ENCODE peak calls at places on chromosomes 6 and 20, in five cellular contexts. U, I, J, Y and X are unnamed samples.

GRCh38 chr6:132768051-132768517 is 10.4 kb upstream of the VNN2 start:
- DNase-seq in Y (peak; percentile 55), I (no peak), J (peak; percentile 42), U (peak; percentile 10), X (peak; percentile 88)

GRCh38 chr6:109521100-109521499 is 38.1 kb upstream of the ZBTB24 start:
- DNase-seq in U (no peak), Y (no peak), J (no peak), I (no peak), X (no peak)

GRCh38 chr20:58832442-58832841 is 18.3 kb downstream of the GNAS-AS1 start:
- DNase-seq in J (no peak), I (no peak), Y (no peak), U (no peak), X (no peak)

GRCh38 chr6:20678831-20679352 is 144.6 kb downstream of the CDKAL1 start:
- DNase-seq in Y (peak; percentile 12), U (no peak), J (no peak), I (no peak), X (peak; percentile 32)

GRCh38 chr6:15063253-15063853 is 182.5 kb upstream of the JARID2 start:
- DNase-seq in U (no peak), J (no peak), I (no peak), Y (peak; percentile 31), X (no peak)

GRCh38 chr6:166104107-166104506 is 63.5 kb downstream of the TBXT start:
- DNase-seq in J (no peak), Y (no peak), I (no peak), U (no peak), X (no peak)

GRCh38 chr6:138662474-138662873 is 111.1 kb upstream of the CCDC28A start:
- DNase-seq in J (no peak), U (peak; percentile 43), I (no peak), Y (peak; percentile 53), X (no peak)

GRCh38 chr6:79468116-79468515 is 69.1 kb downstream of the LCA5 start:
- DNase-seq in I (no peak), J (no peak), U (no peak), Y (no peak), X (no peak)

GRCh38 chr6:134534708-134535149 is 216.8 kb upstream of the SGK1 start:
- DNase-seq in I (no peak), U (no peak), J (no peak), Y (no peak), X (no peak)

GRCh38 chr20:62644044-62644795 is 1.9 kb downstream of the SLCO4A1 start:
- DNase-seq in U (no peak), Y (no peak), I (no peak), J (no peak), X (no peak)

GRCh38 chr6:109048176-109048575 is 46.5 kb downstream of the SESN1 start:
- DNase-seq in U (no peak), I (no peak), Y (no peak), J (no peak), X (no peak)

GRCh38 chr20:34401741-34402455 is 38.8 kb downstream of the ITCH start:
- DNase-seq in U (no peak), J (no peak), Y (peak; percentile 44), I (no peak), X (no peak)

GRCh38 chr20:38113401-38114325 is 51.4 kb downstream of the TGM2 start:
- DNase-seq in I (no peak), J (peak; percentile 80), U (no peak), Y (peak; percentile 78), X (peak; percentile 90)

GRCh38 chr6:63652980-63653379 is 17.4 kb downstream of the PHF3 start:
- DNase-seq in Y (no peak), J (no peak), U (no peak), I (no peak), X (no peak)

DNA sequence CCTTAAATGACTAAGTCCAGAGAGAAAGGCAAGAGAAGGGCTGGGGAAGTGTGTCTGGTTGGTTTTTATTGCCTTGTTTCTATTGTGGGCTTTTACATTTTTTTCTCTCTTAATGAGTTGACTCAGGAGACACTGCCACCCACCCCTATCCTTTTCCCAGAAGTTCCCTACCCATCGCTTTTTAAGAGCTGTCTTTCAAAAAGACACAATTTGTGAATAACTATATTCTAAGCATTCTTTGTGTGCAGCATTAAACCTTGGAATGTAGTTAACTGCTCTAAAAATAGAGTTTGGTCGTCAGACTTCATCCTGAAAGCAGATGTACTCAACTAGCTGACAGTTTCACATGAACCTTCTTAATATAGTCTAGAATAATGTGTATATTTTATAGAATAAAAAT is 175.0 kb downstream of the ISM1 start:
- DNase-seq in J (no peak), Y (no peak), U (no peak), I (no peak), X (no peak)
- TF ChIP-seq JUNB in J (no peak), Y (no peak), U (no peak), I (no peak), X (no peak)

GRCh38 chr6:39328066-39328465 is 5.6 kb upstream of the KCNK16 start:
- DNase-seq in I (no peak), Y (no peak), U (no peak), J (no peak), X (no peak)

GRCh38 chr6:39327516-39327915 is 5.0 kb upstream of the KCNK16 start:
- DNase-seq in Y (no peak), J (no peak), U (no peak), I (no peak), X (no peak)

GRCh38 chr6:39333626-39334025 is 11.1 kb upstream of the KCNK16 start:
- DNase-seq in Y (no peak), U (no peak), I (no peak), J (no peak), X (no peak)

GRCh38 chr6:39330057-39330456 is 7.6 kb upstream of the KCNK16 start:
- DNase-seq in I (peak; percentile 27), J (no peak), U (no peak), Y (no peak), X (no peak)

DNA sequence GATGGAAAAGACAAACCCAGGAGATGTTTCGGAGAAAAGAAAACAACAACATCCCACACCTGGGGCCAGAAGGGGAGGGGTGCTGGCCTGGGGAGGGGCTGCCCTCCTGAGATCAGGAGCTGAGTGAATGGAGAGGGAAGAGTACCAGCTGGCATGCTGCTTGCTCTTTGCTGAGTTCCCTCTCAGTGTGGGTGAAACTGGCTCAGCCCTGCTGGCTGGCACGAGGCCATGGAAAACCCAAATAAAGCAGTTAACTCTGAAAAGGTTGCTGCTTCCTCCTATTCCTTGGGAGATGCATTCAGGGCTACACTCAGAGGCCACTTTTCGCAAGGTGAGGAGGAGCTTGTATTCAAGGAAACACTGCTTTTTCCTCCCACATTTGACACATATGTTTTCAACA is 8.0 kb upstream of the KCNK16 start:
- DNase-seq in I (no peak), J (no peak), Y (no peak), U (no peak), X (no peak)
- TF ChIP-seq JUNB in I (no peak), J (no peak), Y (no peak), U (no peak), X (no peak)

GRCh38 chr20:41905186-41905585 is 287.0 kb upstream of the CHD6 start:
- DNase-seq in Y (no peak), U (no peak), J (no peak), I (no peak), X (no peak)

GRCh38 chr20:41897708-41898107 is 279.5 kb upstream of the CHD6 start:
- DNase-seq in J (no peak), I (no peak), U (no peak), Y (no peak), X (no peak)

GRCh38 chr20:41900292-41900691 is 282.1 kb upstream of the CHD6 start:
- DNase-seq in J (no peak), U (no peak), I (no peak), Y (no peak), X (no peak)

GRCh38 chr20:41903614-41904013 is 285.4 kb upstream of the CHD6 start:
- DNase-seq in Y (no peak), U (no peak), I (no peak), J (no peak), X (no peak)
- TF ChIP-seq JUNB in Y (no peak), U (no peak), I (no peak), J (no peak), X (no peak)

DNA sequence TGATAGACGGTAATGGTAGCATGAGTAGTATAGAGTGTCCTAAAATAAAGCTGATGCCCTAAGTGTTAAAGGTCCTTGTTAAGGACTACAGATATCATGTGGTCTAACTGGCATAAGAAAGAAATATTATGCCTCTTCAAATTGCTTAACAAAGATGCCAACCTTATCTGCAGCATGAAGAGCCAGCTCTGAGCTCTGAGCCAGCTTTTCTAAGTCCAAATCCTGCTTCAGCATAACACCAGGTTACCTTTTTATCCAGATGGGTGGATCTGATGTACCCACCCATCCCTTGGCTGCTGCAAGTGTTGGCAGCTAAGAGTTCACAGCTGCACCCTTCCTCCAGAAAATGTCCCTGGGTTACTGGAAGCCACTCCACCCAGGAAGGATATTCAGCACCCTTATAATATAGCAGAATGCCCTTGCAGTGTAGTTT is 83.8 kb downstream of the TENT5A start:
- DNase-seq in U (no peak), I (no peak), J (no peak), Y (no peak), X (no peak)
- TF ChIP-seq JUNB in U (no peak), I (no peak), J (no peak), Y (no peak), X (no peak)

GRCh38 chr20:19932170-19932667 is 84.9 kb upstream of the NAA20 start:
- DNase-seq in Y (no peak), U (no peak), J (no peak), I (no peak), X (no peak)
- TF ChIP-seq JUNB in Y (no peak), U (no peak), J (no peak), I (no peak), X (no peak)

GRCh38 chr20:47675190-47676142 is 109.8 kb downstream of the SULF2 start:
- DNase-seq in U (no peak), I (no peak), J (no peak), Y (peak; percentile 82), X (peak; percentile 47)

GRCh38 chr20:47676912-47677311 is 108.4 kb downstream of the SULF2 start:
- DNase-seq in Y (no peak), U (no peak), I (no peak), J (no peak), X (no peak)

GRCh38 chr20:47674686-47675085 is 110.6 kb downstream of the SULF2 start:
- DNase-seq in Y (no peak), I (no peak), U (no peak), J (no peak), X (no peak)

GRCh38 chr20:47677314-47678129 is 107.8 kb downstream of the SULF2 start:
- DNase-seq in U (peak; percentile 59), J (peak; percentile 82), I (no peak), Y (peak; percentile 69), X (peak; percentile 86)

GRCh38 chr20:47676219-47676721 is 109.0 kb downstream of the SULF2 start:
- DNase-seq in J (no peak), U (no peak), Y (peak; percentile 48), I (no peak), X (peak; percentile 84)
- TF ChIP-seq JUNB in J (no peak), U (no peak), Y (no peak), I (no peak), X (no peak)